ENCODE peak calls at places on chromosomes 4 and X, in ten cellular contexts. F, Z, L, C, K, H, R, N, M and G are unnamed samples.

GRCh38 chrX:44071847-44072545 is 98.8 kb upstream of the NDP start:
- DNase-seq in F (peak), Z (no peak), L (no peak), C (peak), K (no peak), H (no peak), R (no peak), N (no peak), M (no peak), G (no peak)

GRCh38 chr4:37754410-37755185 is 68.4 kb upstream of the RELL1 start:
- DNase-seq in F (no peak), Z (no peak), L (no peak), C (no peak), K (no peak), H (no peak), R (no peak), N (no peak), M (no peak), G (no peak)

GRCh38 chrX:49172280-49172780 is 632 bp downstream of the PLP2 start:
- DNase-seq in F (no peak), Z (peak), L (peak), C (peak), K (peak), H (no peak), R (peak), N (peak), M (peak), G (peak)

GRCh38 chr4:123090886-123091285 is 168.5 kb upstream of the NUDT6 start:
- DNase-seq in F (no peak), Z (no peak), L (no peak), C (no peak), K (no peak), H (no peak), R (no peak), N (no peak), M (no peak), G (no peak)

GRCh38 chr4:57040510-57040909 is 61.8 kb downstream of the POLR2B start:
- DNase-seq in F (no peak), Z (no peak), L (no peak), C (no peak), K (no peak), H (no peak), R (no peak), N (no peak), M (no peak), G (no peak)

GRCh38 chrX:40168183-40169015 is 70.6 kb upstream of the BCOR start:
- DNase-seq in F (no peak), Z (no peak), L (no peak), C (no peak), K (no peak), H (no peak), R (no peak), N (no peak), M (no peak), G (peak)

GRCh38 chr4:128863314-128864075 is 54.0 kb downstream of the JADE1 start:
- DNase-seq in F (peak), Z (peak), L (peak), C (peak), K (peak), H (peak), R (peak), N (peak), M (peak), G (peak)

GRCh38 chrX:142054094-142054493 is 150.4 kb downstream of the MAGEC1 start:
- DNase-seq in F (no peak), Z (no peak), L (no peak), C (no peak), K (no peak), H (no peak), R (no peak), N (no peak), M (no peak), G (no peak)

GRCh38 chr4:119517361-119518229 is 111.0 kb downstream of the PDE5A start:
- DNase-seq in F (no peak), Z (no peak), L (peak), C (peak), K (peak), H (no peak), R (no peak), N (peak), M (no peak), G (no peak)

GRCh38 chr4:80036949-80037348 is 36.1 kb downstream of the ANTXR2 start:
- DNase-seq in F (no peak), Z (peak), L (peak), C (peak), K (no peak), H (no peak), R (no peak), N (peak), M (no peak), G (no peak)

GRCh38 chrX:116238093-116238492 is 67.5 kb downstream of the AGTR2 start:
- DNase-seq in F (no peak), Z (no peak), L (no peak), C (no peak), K (no peak), H (no peak), R (no peak), N (no peak), M (no peak), G (no peak)
- H3K27ac ChIP-seq in F (no peak), Z (no peak), L (no peak), C (no peak), K (no peak), H (no peak), R (no peak), N (no peak), M (no peak), G (no peak)

DNA sequence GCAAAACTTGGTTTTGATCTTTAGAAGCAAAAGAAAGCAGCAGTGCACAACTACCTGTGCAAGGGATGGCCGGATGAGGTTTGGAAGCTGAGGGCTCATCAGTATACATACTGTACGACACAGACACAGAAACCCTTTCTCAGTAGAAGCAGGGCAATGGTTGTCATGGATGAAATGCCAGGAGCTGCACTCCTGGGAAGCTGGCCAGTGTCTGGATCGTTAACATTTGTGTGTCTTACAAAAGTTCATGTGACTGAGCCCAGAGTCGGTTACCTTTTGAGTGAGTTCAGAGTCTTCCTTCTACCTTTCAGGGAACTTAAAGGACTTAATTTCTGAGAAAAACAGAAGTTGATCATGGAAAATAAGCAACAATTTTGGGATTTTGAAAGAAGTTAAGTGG is 230.3 kb downstream of the APBB2 start:
- DNase-seq in F (no peak), Z (no peak), L (no peak), C (no peak), K (no peak), H (no peak), R (no peak), N (no peak), M (peak), G (no peak)
- H3K27ac ChIP-seq in F (no peak), Z (no peak), L (no peak), C (no peak), K (no peak), H (no peak), R (no peak), N (no peak), M (peak), G (no peak)

DNA sequence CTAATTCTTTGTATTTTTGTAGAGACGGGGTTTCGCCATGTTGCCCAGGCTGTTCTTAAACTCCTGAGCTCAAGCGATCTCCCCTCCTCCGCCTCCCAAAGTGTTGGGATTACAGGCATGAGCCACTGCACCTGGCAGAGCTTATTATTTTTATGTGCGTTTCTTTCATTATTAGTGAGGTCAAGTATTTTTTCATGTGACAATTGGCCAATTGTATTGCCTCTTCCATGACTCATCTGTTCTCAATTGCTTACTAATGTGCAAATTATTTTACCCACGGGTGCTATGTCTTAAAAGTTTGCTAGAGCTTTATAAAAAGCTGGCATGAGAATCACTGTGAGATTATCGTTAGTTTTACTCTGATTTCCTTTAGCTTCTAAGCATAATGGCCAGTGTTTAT is 13.0 kb upstream of the ARX start:
- DNase-seq in F (peak), Z (no peak), L (no peak), C (peak), K (no peak), H (no peak), R (no peak), N (no peak), M (no peak), G (no peak)
- H3K27ac ChIP-seq in F (peak), Z (no peak), L (no peak), C (no peak), K (no peak), H (no peak), R (no peak), N (no peak), M (no peak), G (no peak)

DNA sequence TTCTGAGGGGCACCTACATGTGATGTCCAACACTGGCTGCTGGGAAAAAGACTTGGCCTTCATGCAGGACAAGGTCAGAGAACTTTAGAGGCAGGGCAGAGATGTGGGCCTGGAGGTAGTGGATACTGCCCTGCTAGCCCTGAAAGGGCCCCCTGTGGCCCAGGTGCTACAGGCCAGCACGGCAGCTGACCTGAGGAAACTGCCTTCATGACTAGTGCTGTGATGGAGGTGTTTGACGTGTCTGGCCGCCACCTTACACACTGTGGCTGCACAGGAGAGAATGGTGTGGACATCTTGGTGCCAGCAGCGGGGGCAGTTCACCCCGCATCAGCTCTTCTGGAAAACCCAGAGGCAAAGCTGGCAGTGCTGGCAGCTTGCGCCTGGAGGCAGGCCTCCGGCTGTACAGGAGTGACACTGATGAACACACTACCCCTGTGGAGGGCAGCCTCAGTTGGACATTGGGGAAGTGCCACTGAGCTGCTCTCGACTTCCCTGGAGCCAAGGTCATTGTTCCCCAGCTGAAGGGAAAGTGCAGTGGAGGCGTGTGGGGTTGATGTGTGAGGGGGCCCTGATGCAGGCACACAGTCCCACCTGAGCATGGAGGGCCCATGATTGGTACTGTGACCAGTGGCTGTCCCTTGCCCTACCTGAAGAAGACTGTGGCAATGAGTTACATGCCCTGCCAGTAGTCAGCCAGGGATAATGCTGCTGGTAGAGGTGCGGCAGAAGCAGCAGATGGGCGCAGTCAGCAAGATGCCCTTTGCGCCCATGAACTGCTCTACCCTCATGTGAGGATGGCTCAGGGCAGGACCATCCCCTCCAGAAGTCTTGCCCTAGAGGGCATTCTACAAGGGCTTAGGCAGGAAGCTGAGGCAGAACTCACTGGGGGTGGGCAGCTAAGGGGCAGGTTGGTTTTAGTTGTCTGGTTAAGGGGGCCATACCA is 36.9 kb downstream of the COQ2 start:
- DNase-seq in F (no peak), Z (no peak), L (no peak), C (no peak), K (no peak), H (no peak), R (no peak), N (no peak), M (no peak), G (no peak)
- H3K27ac ChIP-seq in F (no peak), Z (no peak), L (no peak), C (no peak), K (no peak), H (no peak), R (no peak), N (no peak), M (no peak), G (no peak)

DNA sequence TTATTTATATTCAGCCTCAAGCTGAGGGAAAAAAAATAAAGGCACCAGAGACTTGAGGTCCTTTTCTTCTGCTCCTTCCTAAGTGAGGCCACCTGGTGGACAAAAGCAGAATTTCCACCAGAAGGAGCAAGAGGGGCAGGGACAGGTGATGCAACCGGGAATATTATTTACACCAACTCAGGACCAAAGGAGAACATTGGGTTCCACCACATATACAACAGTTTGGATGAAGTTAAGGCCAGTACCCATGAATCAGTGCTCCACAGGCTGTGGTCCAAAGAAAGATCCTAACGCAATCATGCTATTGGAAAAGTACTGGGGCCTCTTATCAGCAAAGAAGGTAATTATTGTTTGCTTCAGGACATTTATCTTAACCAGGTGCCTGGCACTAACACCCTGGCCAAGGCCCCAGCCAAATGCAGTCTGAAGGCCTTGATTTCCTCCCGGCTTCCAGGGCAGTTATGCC is 57.4 kb downstream of the TSC22D3 start:
- DNase-seq in F (peak), Z (peak), L (peak), C (peak), K (peak), H (no peak), R (peak), N (peak), M (peak), G (no peak)
- H3K27ac ChIP-seq in F (peak), Z (no peak), L (no peak), C (no peak), K (no peak), H (no peak), R (peak), N (no peak), M (peak), G (peak)

GRCh38 chr4:13908455-13908854 is 280.9 kb upstream of the BOD1L1 start:
- DNase-seq in F (no peak), Z (no peak), L (no peak), C (peak), K (no peak), H (no peak), R (no peak), N (no peak), M (no peak), G (no peak)

GRCh38 chr4:13906727-13907126 is 279.2 kb upstream of the BOD1L1 start:
- DNase-seq in F (no peak), Z (no peak), L (no peak), C (no peak), K (no peak), H (no peak), R (no peak), N (no peak), M (no peak), G (no peak)

GRCh38 chr4:13910556-13910955 is 283.0 kb upstream of the BOD1L1 start:
- DNase-seq in F (no peak), Z (no peak), L (no peak), C (no peak), K (no peak), H (no peak), R (no peak), N (no peak), M (no peak), G (no peak)

GRCh38 chr4:13905543-13905942 is 278.0 kb upstream of the BOD1L1 start:
- DNase-seq in F (no peak), Z (no peak), L (no peak), C (peak), K (no peak), H (no peak), R (no peak), N (no peak), M (no peak), G (no peak)

DNA sequence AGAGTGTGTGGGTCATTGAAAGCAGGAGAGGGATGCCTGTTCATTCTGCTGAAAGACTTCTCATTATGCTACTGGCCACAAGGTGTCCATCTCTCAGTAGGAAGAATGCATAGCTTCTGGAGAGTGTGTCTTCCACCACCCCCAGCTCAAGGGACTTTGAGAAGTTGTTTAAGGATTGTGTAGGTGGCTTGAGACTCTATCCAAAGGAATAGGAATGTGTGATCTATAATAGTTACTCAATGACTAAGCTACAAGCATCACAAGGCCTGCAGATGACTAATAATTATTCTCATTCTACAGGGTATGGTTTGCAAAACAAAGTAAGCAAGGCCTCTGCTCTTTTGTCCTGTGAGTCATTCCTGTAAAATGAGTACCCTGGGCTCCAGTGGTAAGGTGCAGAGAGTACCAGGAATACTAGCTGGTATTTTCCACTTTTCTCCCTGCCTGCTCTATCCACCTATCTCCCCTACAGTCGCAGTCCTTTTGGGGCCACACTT is 279.8 kb upstream of the BOD1L1 start:
- DNase-seq in F (peak), Z (no peak), L (no peak), C (peak), K (no peak), H (no peak), R (no peak), N (peak), M (no peak), G (no peak)
- H3K27ac ChIP-seq in F (peak), Z (no peak), L (no peak), C (peak), K (no peak), H (no peak), R (peak), N (peak), M (peak), G (no peak)

GRCh38 chr4:25174674-25175073 is 14.4 kb upstream of the SEPSECS start:
- DNase-seq in F (peak), Z (no peak), L (no peak), C (no peak), K (no peak), H (no peak), R (no peak), N (no peak), M (no peak), G (no peak)

GRCh38 chr4:25177147-25177546 is 16.9 kb upstream of the SEPSECS start:
- DNase-seq in F (no peak), Z (no peak), L (no peak), C (no peak), K (no peak), H (no peak), R (no peak), N (no peak), M (no peak), G (no peak)

GRCh38 chr4:25171451-25171850 is 11.2 kb upstream of the SEPSECS start:
- DNase-seq in F (no peak), Z (no peak), L (no peak), C (no peak), K (no peak), H (no peak), R (no peak), N (no peak), M (no peak), G (no peak)

GRCh38 chr4:25169446-25169845 is 9.2 kb upstream of the SEPSECS start:
- DNase-seq in F (peak), Z (no peak), L (no peak), C (no peak), K (no peak), H (no peak), R (no peak), N (no peak), M (no peak), G (no peak)

GRCh38 chr4:25172964-25173917 is 13.0 kb upstream of the SEPSECS start:
- DNase-seq in F (peak), Z (no peak), L (peak), C (peak), K (peak), H (no peak), R (no peak), N (peak), M (peak), G (no peak)
- H3K27ac ChIP-seq in F (peak), Z (no peak), L (no peak), C (peak), K (peak), H (no peak), R (peak), N (peak), M (peak), G (peak)

GRCh38 chr4:182216005-182216404 is 27.2 kb upstream of the TENM3 start:
- DNase-seq in F (no peak), Z (no peak), L (no peak), C (peak), K (no peak), H (no peak), R (no peak), N (no peak), M (no peak), G (no peak)
- H3K27ac ChIP-seq in F (no peak), Z (no peak), L (no peak), C (peak), K (no peak), H (no peak), R (no peak), N (no peak), M (no peak), G (no peak)